ENCODE peak calls at places on chromosomes 6 and 20, in seven cellular contexts. N is brain microvascular endothelial cell; A is choroid plexus epithelial cell; T is NCI-H1105 treated with DMSO at 0.1 percent for 48 hours; K is ovary; O is stimulated activated CD8-positive, alpha-beta memory T cell treated with anti-CD3 and anti-CD28 coated beads, Interleukin-15, amount 100 ng/mL, for 24 hours; F is activated naive CD4-positive, alpha-beta T cell treated with anti-CD3 and anti-CD28 coated beads, Interleukin-2, amount 10 ng/mL, durations not matched to agents 7 days and 5 days. P is an unnamed sample.

GRCh38 chr6:74853991-74854390 is 351.9 kb downstream of the COL12A1 start:
- DNase-seq in O (no peak), K (no peak), A (no peak), N (no peak), T (no peak), F (no peak), P (no peak)

GRCh38 chr6:6515691-6516607 is 72.6 kb upstream of the LY86 start:
- DNase-seq in A (no peak), K (no peak), F (peak), N (no peak), O (no peak), T (no peak), P (peak)

GRCh38 chr6:117346142-117346930 is 79.4 kb downstream of the ROS1 start:
- DNase-seq in F (no peak), T (peak), N (no peak), A (peak), K (no peak), O (no peak), P (no peak)

GRCh38 chr6:51570168-51570921 is 517.1 kb downstream of the PKHD1 start:
- DNase-seq in O (no peak), K (no peak), A (no peak), F (no peak), N (no peak), T (no peak), P (no peak)

GRCh38 chr6:46730918-46731461 is 4.2 kb downstream of the PLA2G7 start:
- DNase-seq in F (no peak), A (no peak), K (no peak), T (no peak), N (no peak), O (no peak), P (no peak)

GRCh38 chr6:10528170-10528981 is 7.2 kb downstream of the GCNT2 start:
- DNase-seq in F (peak), N (peak), T (no peak), O (no peak), A (peak), K (no peak), P (no peak)

GRCh38 chr20:34546751-34547181 is 11.8 kb upstream of the MAP1LC3A start:
- DNase-seq in O (no peak), A (no peak), K (no peak), F (no peak), T (peak), N (no peak), P (no peak)

GRCh38 chr20:63315240-63315981 is 22.4 kb downstream of the COL20A1 start:
- DNase-seq in N (no peak), T (no peak), O (no peak), F (peak), K (peak), A (no peak), P (no peak)

GRCh38 chr6:111871725-111872520 is 1.3 kb downstream of the FYN start:
- DNase-seq in O (no peak), K (peak), F (peak), A (peak), T (peak), N (peak), P (peak)

GRCh38 chr6:57207872-57208271 is 14.2 kb downstream of the RAB23 start:
- DNase-seq in K (no peak), F (no peak), O (no peak), N (no peak), A (no peak), T (no peak), P (no peak)

GRCh38 chr6:129059650-129060049 is 176.7 kb downstream of the LAMA2 start:
- DNase-seq in T (no peak), K (no peak), F (no peak), N (no peak), O (no peak), A (no peak), P (no peak)

GRCh38 chr6:170454512-170455285 is 98.4 kb downstream of the PSMB1 start:
- DNase-seq in K (no peak), A (no peak), F (no peak), N (no peak), O (no peak), T (no peak), P (no peak)

GRCh38 chr20:46546293-46546692 is 4.2 kb downstream of the OCSTAMP start:
- DNase-seq in N (no peak), O (no peak), F (no peak), K (no peak), A (no peak), T (no peak), P (no peak)

GRCh38 chr6:144993870-144994269 is 708.7 kb downstream of the UTRN start:
- DNase-seq in N (peak), K (no peak), F (no peak), O (no peak), T (no peak), A (peak), P (no peak)

GRCh38 chr6:815348-815738 is 122.4 kb upstream of the EXOC2 start:
- DNase-seq in F (no peak), O (no peak), K (no peak), N (no peak), T (no peak), A (no peak), P (no peak)

GRCh38 chr6:50123686-50124085 is 74.0 kb upstream of the DEFB112 start:
- DNase-seq in O (no peak), T (no peak), N (no peak), K (no peak), A (no peak), F (no peak), P (no peak)

P was measured in stimulated activated naive CD4-positive, alpha-beta T cell treated with Interleukin-2 at 50 U/mL for 16 hours.